ENCODE peak calls at places on chromosomes 7 and 10, in five cellular contexts. One of them, this sample, is unnamed.

GRCh38 chr7:102934670-102935069 is 21.9 kb downstream of the LRRC17 start:
- DNase-seq in left ventricle myocardium inferior: no peak
- DNase-seq in brain microvascular endothelial cell: no peak
- DNase-seq in suprapubic skin: no peak
- DNase-seq in A549: no peak
- DNase-seq in this sample: no peak

GRCh38 chr10:33074443-33074842 is 116.4 kb upstream of the ITGB1 start:
- DNase-seq in suprapubic skin: no peak
- DNase-seq in brain microvascular endothelial cell: no peak
- DNase-seq in A549: no peak
- DNase-seq in left ventricle myocardium inferior: no peak
- DNase-seq in this sample: no peak

GRCh38 chr7:135168001-135168400 is 2.5 kb downstream of the CYREN start:
- DNase-seq in suprapubic skin: no peak
- DNase-seq in left ventricle myocardium inferior: no peak
- DNase-seq in A549: no peak
- DNase-seq in brain microvascular endothelial cell: no peak
- DNase-seq in this sample: peak

GRCh38 chr10:110042181-110042580 is 34.4 kb downstream of the ADD3 start:
- DNase-seq in brain microvascular endothelial cell: peak
- DNase-seq in left ventricle myocardium inferior: no peak
- DNase-seq in A549: peak
- DNase-seq in suprapubic skin: no peak
- DNase-seq in this sample: no peak

GRCh38 chr7:107355616-107356015 is 114.2 kb upstream of the GPR22 start:
- DNase-seq in A549: no peak
- DNase-seq in suprapubic skin: no peak
- DNase-seq in brain microvascular endothelial cell: no peak
- DNase-seq in left ventricle myocardium inferior: no peak
- DNase-seq in this sample: no peak

GRCh38 chr10:75042292-75042974 is 69.0 kb upstream of the SAMD8 start:
- DNase-seq in A549: no peak
- DNase-seq in brain microvascular endothelial cell: peak
- DNase-seq in suprapubic skin: no peak
- DNase-seq in left ventricle myocardium inferior: no peak
- DNase-seq in this sample: no peak

GRCh38 chr10:35564276-35564982 is 40.7 kb upstream of the GJD4 start:
- DNase-seq in suprapubic skin: no peak
- DNase-seq in left ventricle myocardium inferior: peak
- DNase-seq in A549: no peak
- DNase-seq in brain microvascular endothelial cell: peak
- DNase-seq in this sample: no peak

GRCh38 chr10:86711957-86712708 is 43.8 kb downstream of the LDB3 start:
- DNase-seq in A549: peak
- DNase-seq in suprapubic skin: peak
- DNase-seq in brain microvascular endothelial cell: no peak
- DNase-seq in left ventricle myocardium inferior: no peak
- DNase-seq in this sample: no peak

GRCh38 chr7:97075928-97076327 is 41.6 kb upstream of the SDHAF3 start:
- DNase-seq in left ventricle myocardium inferior: no peak
- DNase-seq in A549: peak
- DNase-seq in suprapubic skin: no peak
- DNase-seq in brain microvascular endothelial cell: no peak
- DNase-seq in this sample: no peak

GRCh38 chr7:133115596-133115995 is 33.7 kb upstream of the CHCHD3 start:
- DNase-seq in left ventricle myocardium inferior: no peak
- DNase-seq in brain microvascular endothelial cell: no peak
- DNase-seq in A549: no peak
- DNase-seq in suprapubic skin: no peak
- DNase-seq in this sample: no peak

GRCh38 chr7:56218510-56218909 is 102.3 kb upstream of the NUPR2 start:
- DNase-seq in suprapubic skin: no peak
- DNase-seq in brain microvascular endothelial cell: no peak
- DNase-seq in left ventricle myocardium inferior: no peak
- DNase-seq in A549: no peak
- DNase-seq in this sample: no peak

GRCh38 chr7:7861211-7861633 is 107.4 kb upstream of the GLCCI1 start:
- DNase-seq in left ventricle myocardium inferior: no peak
- DNase-seq in A549: peak
- DNase-seq in brain microvascular endothelial cell: peak
- DNase-seq in suprapubic skin: no peak
- DNase-seq in this sample: no peak

GRCh38 chr7:53326634-53327033 is 291.2 kb downstream of the POM121L12 start:
- DNase-seq in brain microvascular endothelial cell: no peak
- DNase-seq in suprapubic skin: no peak
- DNase-seq in left ventricle myocardium inferior: no peak
- DNase-seq in A549: no peak
- DNase-seq in this sample: no peak

GRCh38 chr7:135757719-135758411 is 9.3 kb upstream of the FAM180A start:
- DNase-seq in suprapubic skin: no peak
- DNase-seq in left ventricle myocardium inferior: peak
- DNase-seq in A549: no peak
- DNase-seq in brain microvascular endothelial cell: no peak
- DNase-seq in this sample: no peak

GRCh38 chr10:17059197-17059688 is 70.4 kb downstream of the CUBN start:
- DNase-seq in left ventricle myocardium inferior: no peak
- DNase-seq in suprapubic skin: no peak
- DNase-seq in brain microvascular endothelial cell: peak
- DNase-seq in A549: peak
- DNase-seq in this sample: no peak

GRCh38 chr10:35386594-35387174 is 50.4 kb downstream of the CCNY start:
- DNase-seq in A549: no peak
- DNase-seq in brain microvascular endothelial cell: peak
- DNase-seq in suprapubic skin: no peak
- DNase-seq in left ventricle myocardium inferior: peak
- DNase-seq in this sample: no peak

GRCh38 chr7:55271069-55271468 is 94.1 kb upstream of the LANCL2 start:
- DNase-seq in A549: peak
- DNase-seq in brain microvascular endothelial cell: no peak
- DNase-seq in left ventricle myocardium inferior: no peak
- DNase-seq in suprapubic skin: no peak
- DNase-seq in this sample: no peak

GRCh38 chr10:87775766-87776165 is 42.3 kb downstream of the ATAD1 start:
- DNase-seq in brain microvascular endothelial cell: no peak
- DNase-seq in A549: no peak
- DNase-seq in left ventricle myocardium inferior: no peak
- DNase-seq in suprapubic skin: no peak
- DNase-seq in this sample: no peak

GRCh38 chr10:104563051-104563450 is 78.0 kb upstream of the SORCS3 start:
- DNase-seq in suprapubic skin: no peak
- DNase-seq in left ventricle myocardium inferior: no peak
- DNase-seq in A549: no peak
- DNase-seq in brain microvascular endothelial cell: no peak
- DNase-seq in this sample: no peak

GRCh38 chr7:111499027-111499426 is 63.3 kb downstream of the IMMP2L start:
- DNase-seq in A549: peak
- DNase-seq in brain microvascular endothelial cell: peak
- DNase-seq in left ventricle myocardium inferior: no peak
- DNase-seq in suprapubic skin: no peak
- DNase-seq in this sample: no peak

GRCh38 chr10:131546086-131546810 is 234.7 kb upstream of the TCERG1L start:
- DNase-seq in left ventricle myocardium inferior: no peak
- DNase-seq in brain microvascular endothelial cell: no peak
- DNase-seq in A549: no peak
- DNase-seq in suprapubic skin: no peak
- DNase-seq in this sample: no peak

GRCh38 chr7:156932006-156932405 is 17.5 kb upstream of the NOM1 start:
- DNase-seq in A549: peak
- DNase-seq in brain microvascular endothelial cell: peak
- DNase-seq in suprapubic skin: no peak
- DNase-seq in left ventricle myocardium inferior: no peak
- DNase-seq in this sample: no peak

GRCh38 chr10:33115720-33116119 is 157.7 kb upstream of the ITGB1 start:
- DNase-seq in brain microvascular endothelial cell: peak
- DNase-seq in A549: peak
- DNase-seq in left ventricle myocardium inferior: no peak
- DNase-seq in suprapubic skin: no peak
- DNase-seq in this sample: no peak

GRCh38 chr7:106064329-106064728 is 47.8 kb downstream of the SYPL1 start:
- DNase-seq in suprapubic skin: no peak
- DNase-seq in left ventricle myocardium inferior: no peak
- DNase-seq in brain microvascular endothelial cell: no peak
- DNase-seq in A549: no peak
- DNase-seq in this sample: no peak

GRCh38 chr10:52864459-52865106 is 92.0 kb upstream of the MBL2 start:
- DNase-seq in A549: peak
- DNase-seq in suprapubic skin: no peak
- DNase-seq in left ventricle myocardium inferior: peak
- DNase-seq in brain microvascular endothelial cell: peak
- DNase-seq in this sample: no peak

GRCh38 chr10:102230861-102231356 is 4.8 kb downstream of the ELOVL3 start:
- DNase-seq in A549: peak
- DNase-seq in left ventricle myocardium inferior: peak
- DNase-seq in brain microvascular endothelial cell: no peak
- DNase-seq in suprapubic skin: no peak
- DNase-seq in this sample: peak

GRCh38 chr7:2558620-2559282 is at the start of gene IQCE:
- DNase-seq in brain microvascular endothelial cell: peak
- DNase-seq in suprapubic skin: peak
- DNase-seq in A549: peak
- DNase-seq in left ventricle myocardium inferior: peak
- DNase-seq in this sample: peak
- H3K27ac ChIP-seq in brain microvascular endothelial cell: peak
- H3K27ac ChIP-seq in suprapubic skin: peak
- H3K27ac ChIP-seq in A549: peak
- H3K27ac ChIP-seq in left ventricle myocardium inferior: peak
- H3K27ac ChIP-seq in this sample: peak

DNA sequence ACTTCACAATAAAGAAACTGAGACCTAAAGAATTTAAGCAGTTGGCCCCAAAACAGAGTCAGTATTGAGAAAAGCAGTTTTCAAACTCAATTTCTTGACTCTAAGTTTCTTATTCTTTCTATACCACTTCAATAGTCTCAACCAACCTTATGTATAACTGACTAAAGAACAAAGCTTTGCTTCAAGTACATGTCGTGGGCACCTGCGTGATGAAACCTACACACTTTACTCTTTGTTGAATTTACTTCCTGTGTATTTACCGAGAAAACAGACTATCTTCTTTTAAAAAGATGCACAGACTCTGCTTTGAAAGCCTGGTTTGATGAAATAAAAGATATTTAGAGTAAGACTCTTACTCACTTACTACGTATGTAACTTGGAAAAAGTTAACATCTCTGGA is 297.2 kb upstream of the CDC14C start:
- DNase-seq in brain microvascular endothelial cell: no peak
- DNase-seq in A549: no peak
- DNase-seq in suprapubic skin: no peak
- DNase-seq in left ventricle myocardium inferior: no peak
- DNase-seq in this sample: no peak
- H3K4me3 ChIP-seq in brain microvascular endothelial cell: no peak
- H3K4me3 ChIP-seq in A549: no peak
- H3K4me3 ChIP-seq in suprapubic skin: no peak
- H3K4me3 ChIP-seq in left ventricle myocardium inferior: no peak
- H3K4me3 ChIP-seq in this sample: no peak

DNA sequence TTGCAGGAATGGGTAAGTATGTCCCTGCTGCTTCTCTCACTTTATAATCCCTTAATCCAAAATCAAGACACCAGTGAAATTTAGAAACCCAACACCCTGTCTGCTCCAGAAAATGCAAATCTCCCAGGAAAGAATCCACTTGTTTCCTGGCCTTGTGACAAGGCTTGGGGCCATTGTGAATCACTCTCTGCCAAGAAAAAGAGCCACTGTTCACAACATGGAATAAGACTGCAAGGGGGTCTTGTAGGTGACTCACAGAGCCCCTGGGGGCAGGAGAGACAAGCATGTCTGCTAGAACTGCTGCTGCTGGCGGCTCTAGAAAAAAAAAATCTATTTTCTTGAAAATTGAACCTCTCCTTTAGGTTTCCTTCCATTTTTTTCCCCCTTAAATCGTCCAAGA is 191.2 kb downstream of the SORCS1 start:
- DNase-seq in suprapubic skin: no peak
- DNase-seq in left ventricle myocardium inferior: no peak
- DNase-seq in A549: no peak
- DNase-seq in brain microvascular endothelial cell: no peak
- DNase-seq in this sample: no peak
- TF ChIP-seq CTCF in suprapubic skin: no peak
- TF ChIP-seq CTCF in left ventricle myocardium inferior: no peak
- TF ChIP-seq CTCF in A549: no peak
- TF ChIP-seq CTCF in brain microvascular endothelial cell: no peak
- TF ChIP-seq CTCF in this sample: no peak

GRCh38 chr7:131480384-131481315 is 75.8 kb downstream of the PODXL start:
- DNase-seq in suprapubic skin: no peak
- DNase-seq in A549: peak
- DNase-seq in brain microvascular endothelial cell: peak
- DNase-seq in left ventricle myocardium inferior: no peak
- DNase-seq in this sample: no peak
- H3K27ac ChIP-seq in suprapubic skin: no peak
- H3K27ac ChIP-seq in A549: peak
- H3K27ac ChIP-seq in brain microvascular endothelial cell: peak
- H3K27ac ChIP-seq in left ventricle myocardium inferior: peak
- H3K27ac ChIP-seq in this sample: no peak

This sample was measured in lower lobe of right lung.